ENCODE peak calls at places on chromosomes 4 and X, in eight cellular contexts. X is substantia nigra; J is activated CD8-positive, alpha-beta memory T cell treated with anti-CD3 and anti-CD28 coated beads, Interleukin-2, amount 10 ng/mL, durations not matched to agents 7 days and 5 days; W is hypothalamus; O is HS-27A; P is retinal pigment epithelial cell; C is NCI-H510A; Y is sigmoid colon. R is an unnamed sample.

GRCh38 chr4:173477016-173477415 is 53.0 kb downstream of the HAND2 start:
- DNase-seq in X (no peak), J (no peak), W (no peak), O (no peak), P (no peak), C (no peak), Y (no peak), R (no peak)

GRCh38 chrX:125205084-125205917 is 114.4 kb upstream of the TEX13C start:
- DNase-seq in X (no peak), J (peak), W (peak), O (no peak), P (peak), C (peak), Y (peak), R (peak)

GRCh38 chr4:26826721-26827120 is 33.9 kb upstream of the STIM2 start:
- DNase-seq in X (no peak), J (no peak), W (no peak), O (no peak), P (no peak), C (no peak), Y (no peak), R (no peak)

GRCh38 chr4:336099-336892 is 1.3 kb upstream of the ZNF141 start:
- DNase-seq in X (no peak), J (no peak), W (peak), O (no peak), P (no peak), C (no peak), Y (peak), R (no peak)

GRCh38 chr4:67282749-67283148 is 262.6 kb downstream of the CENPC start:
- DNase-seq in X (no peak), J (no peak), W (no peak), O (no peak), P (no peak), C (no peak), Y (no peak), R (no peak)

GRCh38 chr4:183297675-183298074 is 22.4 kb downstream of the CLDN22 start:
- DNase-seq in X (no peak), J (no peak), W (no peak), O (no peak), P (no peak), C (no peak), Y (no peak), R (no peak)

GRCh38 chr4:125789018-125789417 is 474.3 kb downstream of the FAT4 start:
- DNase-seq in X (no peak), J (no peak), W (no peak), O (no peak), P (no peak), C (no peak), Y (no peak), R (no peak)

GRCh38 chr4:107893171-107894137 is 37.9 kb upstream of the CYP2U1 start:
- DNase-seq in X (no peak), J (no peak), W (no peak), O (no peak), P (no peak), C (no peak), Y (no peak), R (no peak)

GRCh38 chr4:35080799-35081198 is 1163.5 kb downstream of the ARAP2 start:
- DNase-seq in X (no peak), J (no peak), W (no peak), O (no peak), P (no peak), C (no peak), Y (no peak), R (no peak)

GRCh38 chrX:133444952-133445831 is 29.9 kb upstream of the GPC4 start:
- DNase-seq in X (no peak), J (no peak), W (no peak), O (no peak), P (no peak), C (peak), Y (no peak), R (no peak)

R was measured in occipital lobe.